ENCODE peak calls at places on chromosomes 6 and 20, in six cellular contexts. P is breast epithelium, X is NCI-H446 treated with DMSO at 0.1 percent for 48 hours, M is dermis blood vessel endothelial cell, D is NCI-H1092, Q is amniotic epithelial cell. G is an unnamed sample.

GRCh38 chr6:82260890-82261732 is 13.6 kb upstream of the IBTK start:
- DNase-seq in P (no peak), X (no peak), M (no peak), D (no peak), Q (no peak), G (peak)

GRCh38 chr20:13430346-13431002 is 208.3 kb downstream of the TASP1 start:
- DNase-seq in P (no peak), X (no peak), M (no peak), D (no peak), Q (peak), G (no peak)

GRCh38 chr6:3026811-3027626 is 27.3 kb downstream of the NQO2 start:
- DNase-seq in P (no peak), X (no peak), M (no peak), D (no peak), Q (no peak), G (no peak)

GRCh38 chr20:44747166-44748004 is 1.7 kb downstream of the KCNK15 start:
- DNase-seq in P (peak), X (peak), M (peak), D (peak), Q (peak), G (peak)

GRCh38 chr6:43951063-43951755 is 176.0 kb downstream of the MRPL14 start:
- DNase-seq in P (no peak), X (no peak), M (peak), D (no peak), Q (no peak), G (peak)

GRCh38 chr20:49766979-49767419 is 45.6 kb upstream of the SLC9A8 start:
- DNase-seq in P (no peak), X (no peak), M (peak), D (no peak), Q (peak), G (peak)

GRCh38 chr20:16257813-16258430 is 315.3 kb downstream of the KIF16B start:
- DNase-seq in P (no peak), X (no peak), M (no peak), D (no peak), Q (no peak), G (no peak)

GRCh38 chr6:6461138-6461537 is 127.4 kb upstream of the LY86 start:
- DNase-seq in P (no peak), X (no peak), M (no peak), D (no peak), Q (no peak), G (no peak)

GRCh38 chr20:47146703-47147102 is 209.8 kb downstream of the ZMYND8 start:
- DNase-seq in P (no peak), X (no peak), M (no peak), D (no peak), Q (peak), G (no peak)

GRCh38 chr20:35318502-35319157 is 26.4 kb upstream of the FAM83C start:
- DNase-seq in P (peak), X (no peak), M (peak), D (no peak), Q (peak), G (peak)

GRCh38 chr6:110217255-110217654 is 37.0 kb downstream of the CDC40 start:
- DNase-seq in P (no peak), X (no peak), M (no peak), D (no peak), Q (peak), G (peak)

GRCh38 chr6:38262609-38263008 is 377.1 kb downstream of the BTBD9 start:
- DNase-seq in P (no peak), X (no peak), M (peak), D (no peak), Q (peak), G (no peak)

GRCh38 chr6:84052204-84052882 is 18.8 kb downstream of the MRAP2 start:
- DNase-seq in P (peak), X (peak), M (peak), D (peak), Q (peak), G (peak)

GRCh38 chr6:55963301-55963700 is 87.9 kb upstream of the BMP5 start:
- DNase-seq in P (no peak), X (peak), M (peak), D (no peak), Q (no peak), G (peak)

GRCh38 chr6:116210750-116211425 is 43.0 kb downstream of the TSPYL4 start:
- DNase-seq in P (no peak), X (no peak), M (no peak), D (peak), Q (peak), G (peak)